ENCODE peak calls at places on chromosome 11, in four cellular contexts. Y is GM23248, F is PC-9, R is A549. B is an unnamed sample.
A peak's percentile ranks its signal among the peaks of the same experiment; 100 is the strongest.

GRCh38 chr11:35059040-35059439 is 79.9 kb upstream of the CD44 start:
- DNase-seq in R (no peak), Y (no peak), F (no peak), B (no peak)

GRCh38 chr11:1456596-1457325 is 29.8 kb downstream of the MOB2 start:
- DNase-seq in F (no peak), R (no peak), Y (no peak), B (no peak)

GRCh38 chr11:2825886-2826678 is 59.5 kb downstream of the CDKN1C start:
- DNase-seq in Y (peak; percentile 95), F (peak; percentile 84), R (peak; percentile 20), B (no peak)

GRCh38 chr11:17208257-17208999 is 642 bp upstream of the PIK3C2A start:
- DNase-seq in Y (peak; percentile 78), R (peak; percentile 75), F (peak; percentile 87), B (peak; percentile 90)

GRCh38 chr11:59659981-59660380 is 8.9 kb downstream of the PATL1 start:
- DNase-seq in R (no peak), F (no peak), Y (no peak), B (no peak)

GRCh38 chr11:24634606-24635160 is 137.8 kb downstream of the LUZP2 start:
- DNase-seq in Y (no peak), F (no peak), R (no peak), B (no peak)

GRCh38 chr11:3753110-3753509 is 44.2 kb downstream of the NUP98 start:
- DNase-seq in R (no peak), F (no peak), Y (no peak), B (no peak)

GRCh38 chr11:57482782-57483569 is 22.6 kb downstream of the RTN4RL2 start:
- DNase-seq in R (peak; percentile 72), F (no peak), Y (peak; percentile 74), B (peak; percentile 88)

GRCh38 chr11:11977206-11977938 is 31.1 kb downstream of the DKK3 start:
- DNase-seq in F (peak; percentile 43), R (peak; percentile 71), Y (peak; percentile 94), B (peak; percentile 51)

GRCh38 chr11:26522912-26523610 is 49.0 kb downstream of the MUC15 start:
- DNase-seq in F (no peak), R (no peak), Y (peak; percentile 36), B (peak; percentile 90)

GRCh38 chr11:88631497-88631896 is 294.0 kb upstream of the CTSC start:
- DNase-seq in Y (peak; percentile 48), R (no peak), F (no peak), B (peak; percentile 25)

GRCh38 chr11:79087238-79087956 is 353.4 kb downstream of the TENM4 start:
- DNase-seq in R (peak; percentile 62), F (no peak), Y (peak; percentile 8), B (peak; percentile 78)

DNA sequence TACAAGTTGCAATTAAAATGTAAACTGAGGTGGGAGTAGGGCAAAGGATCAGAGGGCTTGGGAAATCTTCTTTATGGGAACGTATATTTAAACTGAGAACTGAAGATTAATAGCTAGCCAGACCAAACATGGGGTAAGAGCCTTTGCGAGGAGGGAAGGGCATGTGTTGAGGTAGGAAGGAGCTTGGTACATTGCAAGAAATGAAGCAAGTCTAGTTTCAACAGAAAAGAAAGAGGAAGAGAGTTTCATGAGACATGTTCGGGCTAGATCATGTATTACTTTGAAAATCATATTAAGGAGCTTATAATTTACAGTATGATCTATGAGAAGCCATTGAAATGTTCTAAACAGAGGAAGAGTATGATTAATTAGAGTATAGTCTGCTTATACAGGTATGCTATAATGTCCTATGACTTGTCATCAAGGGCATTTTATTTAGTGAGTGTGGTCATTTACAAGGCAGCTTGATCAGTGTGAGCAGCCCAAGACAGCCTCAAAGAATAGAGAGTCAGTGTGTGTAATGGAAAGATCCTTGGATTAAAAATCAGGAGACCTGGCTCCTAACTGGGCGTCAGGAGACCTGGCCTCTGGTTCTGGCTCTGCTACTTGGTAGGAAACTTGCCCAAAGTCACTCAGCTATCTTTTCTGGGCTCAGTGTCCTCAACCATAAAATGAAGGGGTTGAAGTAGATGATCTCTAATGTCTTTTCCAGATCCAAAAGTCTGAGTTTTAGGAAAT is 10.9 kb downstream of the GAS2 start:
- DNase-seq in Y (no peak), R (no peak), F (no peak), B (no peak)
- H3K4me2 ChIP-seq in Y (no peak overlapping the region), R (no peak overlapping the region), F (no peak overlapping the region), B (no peak overlapping the region)

DNA sequence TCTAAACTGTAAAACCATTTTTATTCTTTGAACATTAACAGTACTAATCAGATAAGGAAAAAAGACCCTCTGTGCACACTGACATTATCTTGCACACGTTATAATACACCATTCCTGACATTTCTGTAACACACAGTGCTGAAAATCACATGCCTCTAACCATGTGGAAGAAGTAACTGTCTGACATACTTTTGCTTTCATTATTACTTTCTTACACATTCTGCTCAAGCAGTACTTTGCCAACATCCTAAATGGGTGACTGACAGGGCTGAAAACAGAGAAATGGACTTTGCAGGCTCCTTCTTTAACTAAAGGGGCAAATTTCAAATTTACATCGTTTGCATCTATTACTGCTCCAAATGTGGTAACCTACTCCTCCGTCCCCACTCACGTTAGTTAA is 22.8 kb upstream of the TP53AIP1 start:
- DNase-seq in R (no peak), Y (no peak), F (no peak), B (no peak)
- H3K4me2 ChIP-seq in R (no peak overlapping the region), Y (no peak overlapping the region), F (no peak overlapping the region), B (no peak overlapping the region)

GRCh38 chr11:134048028-134048427 is 20.8 kb upstream of the JAM3 start:
- DNase-seq in Y (peak; percentile 57), R (no peak), F (no peak), B (no peak)

GRCh38 chr11:134045799-134046635 is 22.9 kb upstream of the JAM3 start:
- DNase-seq in Y (no peak), R (no peak), F (no peak), B (peak; percentile 68)

GRCh38 chr11:134049303-134049702 is 19.6 kb upstream of the JAM3 start:
- DNase-seq in Y (no peak), R (no peak), F (no peak), B (no peak)

GRCh38 chr11:134046681-134047449 is 22.0 kb upstream of the JAM3 start:
- DNase-seq in F (no peak), Y (no peak), R (no peak), B (no peak)

DNA sequence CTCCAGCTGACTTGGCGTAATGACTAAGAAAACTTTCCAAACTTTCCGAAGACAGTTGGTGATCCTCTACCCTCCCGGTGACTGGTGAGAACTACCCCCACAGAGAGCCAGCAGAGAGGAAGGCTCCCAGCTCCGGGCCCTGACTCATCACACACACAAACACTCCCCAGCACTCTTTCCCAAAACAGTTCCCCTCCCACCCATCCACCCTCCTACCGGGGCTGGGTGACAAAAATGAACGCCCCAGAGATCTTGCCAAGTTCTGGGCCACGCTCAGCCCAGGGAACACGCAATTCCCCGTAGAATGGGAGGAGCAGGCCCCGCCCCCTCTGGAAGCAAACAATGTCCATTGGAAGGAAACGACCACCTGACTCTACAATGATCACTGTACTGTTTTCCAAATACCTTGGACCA is 21.3 kb upstream of the JAM3 start:
- DNase-seq in R (no peak), F (no peak), Y (peak; percentile 98), B (no peak)
- H3K4me2 ChIP-seq in R (peak overlapping the region; percentile 27), F (no peak overlapping the region), Y (peak overlapping the region; percentile 79), B (no peak overlapping the region)

DNA sequence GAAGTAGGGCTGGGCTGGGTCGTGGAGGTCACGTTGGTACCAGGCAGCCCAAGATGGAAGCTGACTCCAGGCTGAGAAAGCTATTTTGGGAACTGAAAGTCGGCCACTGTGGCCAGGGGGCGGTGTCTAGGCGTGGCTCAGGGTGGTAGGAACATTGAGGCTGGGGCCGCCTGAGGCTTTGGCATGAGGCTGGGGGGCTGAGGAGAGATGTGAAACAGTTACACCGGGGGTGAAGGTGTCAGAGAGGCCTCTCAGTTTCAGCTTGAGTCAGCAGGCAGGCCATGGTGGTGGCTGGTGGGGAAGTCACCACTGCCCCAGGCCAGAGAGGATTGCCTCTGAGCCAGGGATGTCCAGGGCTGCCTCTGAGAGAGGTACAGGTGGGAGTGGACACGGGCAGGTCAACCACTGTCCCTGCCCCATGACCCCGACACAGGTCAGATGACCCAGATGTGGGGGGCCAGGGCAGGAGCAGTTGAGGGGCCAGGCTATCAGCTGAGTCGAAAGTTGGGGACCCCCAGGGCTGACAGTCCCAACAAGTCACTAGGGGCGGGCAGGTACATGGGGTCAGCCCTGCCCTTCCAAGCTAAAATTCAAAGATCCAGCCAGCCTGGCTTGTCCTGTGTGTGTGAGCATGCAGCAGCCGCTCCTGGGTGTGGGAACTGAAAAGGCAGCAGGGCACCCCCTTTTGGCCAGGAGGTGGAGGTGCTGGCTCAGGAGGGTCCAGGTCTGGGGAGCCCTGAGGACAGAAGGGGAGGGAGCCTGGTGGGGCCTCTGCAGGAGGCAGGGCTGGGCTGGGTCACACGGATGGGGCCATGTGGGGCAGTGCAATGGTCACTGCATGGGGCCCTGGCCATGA is 7.2 kb downstream of the KCNK7 start:
- DNase-seq in F (no peak), Y (peak; percentile 64), R (peak; percentile 86), B (peak; percentile 88)
- H3K4me2 ChIP-seq in F (no peak overlapping the region), Y (no peak overlapping the region), R (no peak overlapping the region), B (no peak overlapping the region)

DNA sequence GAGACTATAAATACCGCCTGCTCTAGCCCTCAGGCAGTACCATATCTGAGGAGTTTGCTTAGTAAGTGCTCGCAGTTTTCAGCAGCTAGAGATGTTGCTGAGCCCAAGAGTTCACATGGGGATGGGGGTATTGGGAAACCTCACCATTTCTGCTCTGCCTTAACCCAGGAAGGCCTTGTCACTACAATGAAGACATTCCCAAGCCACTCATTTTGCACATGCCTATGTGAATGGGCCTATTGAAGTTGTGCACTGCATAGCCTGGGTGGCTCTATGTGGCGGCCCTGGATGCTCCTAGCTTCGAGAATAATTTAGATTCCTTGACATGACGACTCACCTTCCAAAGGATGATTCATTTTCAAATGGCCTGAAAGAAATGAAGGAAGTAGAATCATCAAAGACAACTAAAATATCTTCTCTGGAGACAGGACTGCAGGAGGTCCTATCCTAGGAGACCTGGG is 163.4 kb downstream of the ADAMTS15 start:
- DNase-seq in R (peak; percentile 61), Y (peak; percentile 93), F (peak; percentile 46), B (no peak)
- H3K4me2 ChIP-seq in R (peak overlapping the region; percentile 50), Y (peak overlapping the region; percentile 46), F (no peak overlapping the region), B (no peak overlapping the region)

GRCh38 chr11:32140121-32140520 is 49.2 kb downstream of the RCN1 start:
- DNase-seq in F (peak; percentile 5), R (no peak), Y (no peak), B (no peak)

GRCh38 chr11:32137869-32138268 is 47.0 kb downstream of the RCN1 start:
- DNase-seq in R (no peak), Y (no peak), F (no peak), B (no peak)

GRCh38 chr11:32138902-32139301 is 48.0 kb downstream of the RCN1 start:
- DNase-seq in F (no peak), R (no peak), Y (no peak), B (no peak)

GRCh38 chr11:32136654-32137053 is 45.8 kb downstream of the RCN1 start:
- DNase-seq in R (no peak), Y (no peak), F (no peak), B (no peak)

GRCh38 chr11:32137263-32137662 is 46.4 kb downstream of the RCN1 start:
- DNase-seq in R (peak; percentile 41), F (peak; percentile 92), Y (peak; percentile 96), B (no peak)
- H3K4me2 ChIP-seq in R (peak overlapping the region; percentile 21), F (peak overlapping the region; percentile 30), Y (peak overlapping the region; percentile 32), B (no peak overlapping the region)

GRCh38 chr11:69962152-69962551 is 116.0 kb upstream of the ANO1 start:
- DNase-seq in F (peak; percentile 75), R (peak; percentile 59), Y (peak; percentile 33), B (peak; percentile 19)
- H3K4me2 ChIP-seq in F (peak overlapping the region; percentile 48), R (peak overlapping the region; percentile 8), Y (no peak overlapping the region), B (no peak overlapping the region)

GRCh38 chr11:80533463-80533862 is 1092.6 kb upstream of the TENM4 start:
- DNase-seq in F (no peak), R (no peak), Y (no peak), B (peak; percentile 2)

GRCh38 chr11:80542704-80543103 is 1101.9 kb upstream of the TENM4 start:
- DNase-seq in F (no peak), Y (no peak), R (no peak), B (no peak)

GRCh38 chr11:80532633-80533232 is 1091.9 kb upstream of the TENM4 start:
- DNase-seq in R (no peak), F (no peak), Y (no peak), B (no peak)

GRCh38 chr11:80538040-80538439 is 1097.2 kb upstream of the TENM4 start:
- DNase-seq in F (no peak), R (no peak), Y (no peak), B (no peak)
- H3K4me2 ChIP-seq in F (no peak overlapping the region), R (no peak overlapping the region), Y (no peak overlapping the region), B (no peak overlapping the region)

B was measured in GM23338.